ENCODE peak calls at places on chromosomes 12 and 14, in nine cellular contexts. J is RWPE2, H is endodermal cell, B is uterus, L is neural crest cell, G is type B pancreatic cell, E is AG04450, M is WTC11, S is keratinocyte. V is an unnamed sample.

GRCh38 chr14:67916430-67916829 is 96.9 kb downstream of the RAD51B start:
- DNase-seq in B (no peak), H (no peak), M (no peak), J (no peak), E (no peak), S (no peak), G (no peak), L (no peak), V (no peak)

GRCh38 chr12:12224240-12224940 is 42.5 kb downstream of the LRP6 start:
- DNase-seq in M (no peak), H (no peak), E (peak; percentile 34), B (no peak), L (no peak), G (no peak), J (no peak), S (no peak), V (no peak)

GRCh38 chr14:101098641-101099040 is 195.1 kb upstream of the RTL1 start:
- DNase-seq in S (no peak), G (no peak), J (no peak), B (no peak), E (no peak), H (peak; percentile 77), M (no peak), L (no peak), V (no peak)

GRCh38 chr14:80264698-80265097 is 53.4 kb upstream of the DIO2 start:
- DNase-seq in H (no peak), S (no peak), E (no peak), B (no peak), M (no peak), G (no peak), L (no peak), J (no peak), V (no peak)

GRCh38 chr12:58818546-58818945 is 101.8 kb downstream of the LRIG3 start:
- DNase-seq in J (no peak), B (no peak), M (no peak), H (no peak), L (no peak), S (no peak), G (no peak), E (peak; percentile 10), V (no peak)

GRCh38 chr12:48936379-48936979 is 11.2 kb upstream of the FKBP11 start:
- DNase-seq in M (peak; percentile 89), E (peak; percentile 59), S (no peak), H (peak; percentile 98), L (peak; percentile 89), B (peak; percentile 69), G (peak; percentile 86), J (no peak), V (peak; percentile 59)

GRCh38 chr12:5447329-5447728 is 15.4 kb downstream of the NTF3 start:
- DNase-seq in L (no peak), E (no peak), G (no peak), S (no peak), J (no peak), M (no peak), H (no peak), B (no peak), V (no peak)

GRCh38 chr14:71431169-71431525 is 501.1 kb upstream of the RGS6 start:
- DNase-seq in S (no peak), H (no peak), E (no peak), L (no peak), J (no peak), M (no peak), G (no peak), B (no peak), V (no peak)

GRCh38 chr14:64235652-64236640 is 58.2 kb downstream of the ESR2 start:
- DNase-seq in H (no peak), L (no peak), J (no peak), S (no peak), B (no peak), G (no peak), E (no peak), M (no peak), V (no peak)

GRCh38 chr14:97361181-97361580 is 564.0 kb downstream of the VRK1 start:
- DNase-seq in J (no peak), S (no peak), E (no peak), L (no peak), H (no peak), G (no peak), B (no peak), M (no peak), V (no peak)

GRCh38 chr14:50260511-50260910 is 29.1 kb upstream of the SOS2 start:
- DNase-seq in J (no peak), B (no peak), G (no peak), M (no peak), S (no peak), H (peak; percentile 56), L (no peak), E (peak; percentile 15), V (no peak)

GRCh38 chr12:12282761-12283160 is 15.9 kb upstream of the LRP6 start:
- DNase-seq in E (no peak), H (no peak), M (no peak), G (no peak), L (no peak), B (no peak), J (no peak), S (no peak), V (no peak)

GRCh38 chr14:92494512-92494911 is 19.1 kb upstream of the RIN3 start:
- DNase-seq in S (no peak), J (no peak), B (no peak), M (no peak), H (no peak), L (no peak), E (no peak), G (no peak), V (no peak)

GRCh38 chr12:117333331-117334000 is 28.0 kb downstream of the NOS1 start:
- DNase-seq in M (no peak), H (no peak), B (no peak), E (no peak), G (no peak), S (no peak), L (no peak), J (no peak), V (no peak)

GRCh38 chr12:94109154-94109553 is 39.2 kb upstream of the PLXNC1 start:
- DNase-seq in J (no peak), H (peak; percentile 37), G (no peak), E (peak; percentile 18), L (no peak), M (no peak), S (no peak), B (no peak), V (no peak)

GRCh38 chr12:57549909-57550627 is at the start of gene KIF5A:
- DNase-seq in L (peak; percentile 57), H (peak; percentile 92), B (no peak), M (peak; percentile 80), G (no peak), J (no peak), S (no peak), E (no peak), V (no peak)
- TF ChIP-seq CTCF in L (no peak), H (peak; percentile 18), B (no peak), M (no peak), G (no peak), J (no peak), S (no peak), E (no peak), V (no peak)

GRCh38 chr12:121388421-121388981 is 11.4 kb upstream of the RNF34 start:
- DNase-seq in J (no peak), E (peak; percentile 76), S (no peak), L (no peak), M (no peak), B (no peak), G (no peak), H (no peak), V (no peak)

GRCh38 chr12:121379945-121380344 is 20.0 kb upstream of the RNF34 start:
- DNase-seq in E (no peak), M (no peak), H (no peak), S (no peak), G (no peak), J (no peak), L (no peak), B (no peak), V (no peak)

GRCh38 chr12:121378736-121379135 is 21.2 kb upstream of the RNF34 start:
- DNase-seq in L (no peak), S (no peak), E (no peak), M (no peak), B (no peak), G (no peak), J (no peak), H (no peak), V (no peak)

GRCh38 chr12:121383601-121384019 is 16.3 kb upstream of the RNF34 start:
- DNase-seq in L (no peak), J (no peak), E (no peak), H (no peak), S (no peak), B (no peak), M (no peak), G (no peak), V (no peak)
- TF ChIP-seq CTCF in L (peak; percentile 27), J (peak; percentile 16), E (no peak), H (peak; percentile 44), S (no peak), B (no peak), M (no peak), G (peak; percentile 14), V (no peak)

GRCh38 chr12:3035171-3035570 is 42.0 kb upstream of the TSPAN9 start:
- DNase-seq in S (no peak), H (no peak), M (no peak), E (no peak), J (no peak), L (no peak), B (no peak), G (no peak), V (no peak)

GRCh38 chr12:3034067-3034750 is 43.0 kb upstream of the TSPAN9 start:
- DNase-seq in S (peak; percentile 35), M (peak; percentile 89), E (peak; percentile 44), J (peak; percentile 76), L (peak; percentile 70), H (peak; percentile 97), B (peak; percentile 66), G (no peak), V (peak; percentile 66)

GRCh38 chr12:3032770-3033537 is 44.2 kb upstream of the TSPAN9 start:
- DNase-seq in M (no peak), J (peak; percentile 66), E (no peak), L (no peak), G (no peak), S (no peak), B (no peak), H (peak; percentile 74), V (no peak)

GRCh38 chr12:3032161-3032560 is 45.0 kb upstream of the TSPAN9 start:
- DNase-seq in E (no peak), G (no peak), B (no peak), S (no peak), M (no peak), L (no peak), H (no peak), J (peak; percentile 68), V (no peak)

DNA sequence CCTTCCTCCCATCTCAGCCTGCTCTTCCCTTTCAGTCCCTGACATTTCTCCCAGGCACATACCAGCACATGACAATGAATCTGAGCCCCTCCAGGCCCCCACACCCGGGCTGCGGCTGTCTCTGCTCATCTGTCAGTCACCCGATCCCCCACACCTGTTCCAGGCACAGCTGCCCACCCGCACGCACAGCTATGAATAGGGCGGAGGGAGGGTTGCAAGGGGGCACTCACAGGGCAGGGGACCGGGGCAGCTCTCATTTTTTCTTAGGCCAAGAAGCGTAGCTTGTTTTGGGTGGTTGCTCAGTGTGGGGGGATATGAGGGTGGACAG is 43.7 kb upstream of the TSPAN9 start:
- DNase-seq in M (no peak), L (no peak), S (no peak), H (no peak), J (no peak), G (no peak), E (no peak), B (no peak), V (peak; percentile 13)
- TF ChIP-seq CTCF in M (no peak), L (no peak), S (no peak), H (no peak), J (no peak), G (no peak), E (no peak), B (no peak), V (no peak)

GRCh38 chr12:74647241-74647640 is 109.6 kb downstream of the ATXN7L3B start:
- DNase-seq in S (no peak), E (no peak), B (no peak), G (no peak), J (no peak), L (no peak), M (no peak), H (no peak), V (no peak)
- TF ChIP-seq CTCF in S (no peak), E (no peak), B (no peak), G (peak; percentile 3), J (peak; percentile 22), L (no peak), M (no peak), H (peak; percentile 3), V (no peak)

V was measured in mucosa of descending colon.